ENCODE peak calls at places on chromosomes 4 and X, in four cellular contexts. T, R, E and B are unnamed samples.

GRCh38 chr4:39541987-39542632 is 14.9 kb upstream of the UGDH start:
- DNase-seq in E (no peak), R (peak; percentile 83), T (no peak), B (no peak)

GRCh38 chr4:5749568-5749967 is 38.6 kb downstream of the EVC start:
- DNase-seq in T (no peak), R (no peak), E (no peak), B (no peak)

GRCh38 chrX:139126493-139126892 is 404.0 kb upstream of the F9 start:
- DNase-seq in E (no peak), R (peak; percentile 63), T (peak; percentile 43), B (peak; percentile 7)

GRCh38 chr4:76984127-76984526 is 34.6 kb downstream of the SEPTIN11 start:
- DNase-seq in R (peak; percentile 30), E (no peak), T (no peak), B (no peak)

GRCh38 chr4:78047366-78047765 is 9.8 kb upstream of the FRAS1 start:
- DNase-seq in E (no peak), R (no peak), T (no peak), B (no peak)

GRCh38 chr4:102007959-102008425 is 217.5 kb downstream of the BANK1 start:
- DNase-seq in E (no peak), R (no peak), T (no peak), B (no peak)

GRCh38 chr4:82528868-82529267 is 32.9 kb downstream of the TMEM150C start:
- DNase-seq in R (no peak), E (no peak), T (no peak), B (no peak)

GRCh38 chr4:52588097-52588496 is 71.0 kb downstream of the USP46 start:
- DNase-seq in R (peak; percentile 14), T (peak; percentile 27), E (no peak), B (no peak)

GRCh38 chr4:65865489-65865888 is 195.2 kb upstream of the EPHA5 start:
- DNase-seq in R (peak; percentile 52), T (peak; percentile 35), E (no peak), B (no peak)

DNA sequence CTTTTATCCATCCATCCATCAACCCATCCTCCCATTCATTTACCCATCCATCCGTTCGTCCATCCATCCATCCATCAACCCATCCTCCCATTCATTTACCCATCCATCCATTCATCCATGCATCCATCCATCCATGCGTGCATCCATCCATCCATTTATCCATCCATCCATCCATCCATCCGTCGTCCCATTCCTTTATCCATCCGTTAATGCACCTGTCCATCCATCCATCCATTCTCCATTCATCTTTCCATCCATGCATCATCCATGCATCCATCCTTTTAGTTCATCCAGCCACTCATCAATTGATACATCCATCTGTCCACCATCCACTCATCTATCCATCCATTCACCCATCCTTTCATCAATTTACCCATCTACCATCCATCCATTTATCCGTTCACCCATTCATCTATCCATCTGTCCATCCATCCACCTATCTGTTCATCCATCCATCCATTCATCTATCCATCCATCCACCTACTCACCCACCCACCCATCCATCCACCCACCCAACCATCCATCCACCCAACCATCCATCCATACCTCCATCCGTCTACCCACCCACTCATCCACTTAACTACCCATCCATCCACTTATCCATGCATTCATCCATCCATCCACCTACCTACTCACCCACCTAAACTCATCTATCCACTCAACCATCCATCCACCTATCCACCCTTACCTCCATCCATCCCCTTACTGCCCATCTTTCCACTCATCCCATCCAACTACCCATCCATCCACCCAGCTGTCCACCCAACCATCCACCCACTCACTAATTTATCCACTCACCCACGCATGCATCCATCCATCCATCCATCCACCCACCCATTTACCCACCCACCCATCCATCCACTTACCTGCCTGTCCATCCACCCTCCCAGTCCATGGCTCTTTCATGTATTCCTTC is 9.6 kb downstream of the CD99 start:
- DNase-seq in T (no peak), E (no peak), R (no peak), B (no peak)
- H3K4me3 ChIP-seq in T (no peak overlapping the region), E (no peak overlapping the region), R (no peak overlapping the region), B (no peak overlapping the region)

DNA sequence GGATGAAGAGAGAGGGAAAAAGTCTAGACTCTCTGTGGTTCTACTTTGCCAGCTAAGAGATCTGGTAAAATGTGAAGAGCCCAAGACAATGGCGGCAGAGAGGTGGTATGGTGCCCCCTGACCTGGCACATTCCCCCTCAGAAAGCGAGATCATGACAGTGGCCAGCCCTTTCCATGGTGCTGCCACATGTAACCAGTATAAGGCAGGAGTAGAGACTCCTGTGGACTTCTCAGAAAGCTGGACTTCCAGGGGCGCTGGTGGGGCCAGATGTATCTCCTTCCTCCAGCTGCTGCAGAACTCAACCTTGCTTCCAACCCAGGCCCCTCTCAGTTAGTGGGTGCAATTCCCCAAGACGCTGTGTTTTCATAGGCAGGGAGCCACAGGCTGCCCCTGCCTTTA is 9.6 kb downstream of the CTAG1A start:
- DNase-seq in R (no peak), T (no peak), E (no peak), B (no peak)
- H3K4me3 ChIP-seq in R (no peak overlapping the region), T (no peak overlapping the region), E (no peak overlapping the region), B (no peak overlapping the region)

GRCh38 chr4:99610605-99611172 is 36.1 kb downstream of the MTTP start:
- DNase-seq in T (no peak), E (no peak), R (no peak), B (no peak)
- H3K4me3 ChIP-seq in T (no peak overlapping the region), E (no peak overlapping the region), R (no peak overlapping the region), B (no peak overlapping the region)

GRCh38 chr4:182807346-182807745 is 109.8 kb downstream of the DCTD start:
- DNase-seq in T (no peak), R (no peak), E (no peak), B (no peak)
- H3K4me3 ChIP-seq in T (no peak overlapping the region), R (no peak overlapping the region), E (no peak overlapping the region), B (no peak overlapping the region)

GRCh38 chr4:189176002-189176401 is 764.7 kb upstream of the FRG1 start:
- DNase-seq in T (no peak), R (no peak), E (no peak), B (no peak)

GRCh38 chr4:189177130-189177529 is 763.5 kb upstream of the FRG1 start:
- DNase-seq in E (no peak), R (peak; percentile 57), T (no peak), B (peak; percentile 53)

GRCh38 chr4:189178125-189178746 is 762.4 kb upstream of the FRG1 start:
- DNase-seq in E (no peak), R (no peak), T (no peak), B (no peak)
- H3K4me3 ChIP-seq in E (no peak overlapping the region), R (no peak overlapping the region), T (no peak overlapping the region), B (no peak overlapping the region)

GRCh38 chr4:173500841-173501591 is 29.0 kb downstream of the HAND2 start:
- DNase-seq in R (no peak), E (no peak), T (no peak), B (no peak)
- H3K4me3 ChIP-seq in R (no peak overlapping the region), E (no peak overlapping the region), T (peak overlapping the region; percentile 54), B (peak overlapping the region; percentile 17)

DNA sequence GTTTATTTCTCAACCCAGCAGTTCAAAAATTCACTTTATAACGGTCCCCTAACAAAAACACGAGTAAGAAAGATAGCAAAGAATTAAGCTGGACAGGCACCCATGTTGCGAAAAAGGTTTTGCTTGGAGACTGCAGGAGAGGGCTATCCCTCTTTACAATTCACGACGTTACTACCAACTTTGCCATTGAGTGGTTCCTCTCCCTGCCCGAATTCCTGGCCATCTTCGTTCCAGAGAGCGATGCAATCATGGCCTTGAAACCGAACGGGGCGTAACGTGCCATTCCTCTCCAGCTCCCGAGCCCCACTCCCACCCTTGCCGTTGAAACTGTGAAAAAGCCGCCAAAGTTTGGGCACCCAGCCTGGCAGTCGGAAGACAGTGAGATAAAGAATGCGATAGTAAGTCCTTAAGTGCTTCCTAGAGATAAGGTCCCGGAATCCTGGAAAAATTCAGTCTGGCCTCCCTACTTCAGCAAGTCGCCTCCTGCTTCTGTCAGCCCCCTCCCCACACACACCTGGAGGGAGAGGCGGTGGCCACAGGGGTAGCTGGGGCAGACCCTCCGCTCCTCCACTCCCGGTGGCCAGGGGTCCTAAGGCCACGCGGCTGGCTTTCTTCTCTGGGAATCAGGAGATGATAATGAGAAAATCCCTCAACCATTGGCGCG is 65.2 kb downstream of the FBXO8 start:
- DNase-seq in T (no peak), E (no peak), R (no peak), B (no peak)
- H3K4me3 ChIP-seq in T (no peak overlapping the region), E (peak overlapping the region; percentile 29), R (no peak overlapping the region), B (no peak overlapping the region)

GRCh38 chr4:107994894-107995293 is 5.2 kb downstream of the HADH start:
- DNase-seq in E (no peak), T (no peak), R (no peak), B (no peak)

GRCh38 chr4:107989162-107989536 is 540 bp upstream of the HADH start:
- DNase-seq in T (no peak), R (no peak), E (no peak), B (no peak)

GRCh38 chr4:107989537-107990386 is at the start of gene HADH:
- DNase-seq in R (peak; percentile 94), E (peak; percentile 44), T (peak; percentile 58), B (peak; percentile 59)

GRCh38 chr4:107993969-107994368 is 4.3 kb downstream of the HADH start:
- DNase-seq in T (no peak), R (no peak), E (no peak), B (no peak)

DNA sequence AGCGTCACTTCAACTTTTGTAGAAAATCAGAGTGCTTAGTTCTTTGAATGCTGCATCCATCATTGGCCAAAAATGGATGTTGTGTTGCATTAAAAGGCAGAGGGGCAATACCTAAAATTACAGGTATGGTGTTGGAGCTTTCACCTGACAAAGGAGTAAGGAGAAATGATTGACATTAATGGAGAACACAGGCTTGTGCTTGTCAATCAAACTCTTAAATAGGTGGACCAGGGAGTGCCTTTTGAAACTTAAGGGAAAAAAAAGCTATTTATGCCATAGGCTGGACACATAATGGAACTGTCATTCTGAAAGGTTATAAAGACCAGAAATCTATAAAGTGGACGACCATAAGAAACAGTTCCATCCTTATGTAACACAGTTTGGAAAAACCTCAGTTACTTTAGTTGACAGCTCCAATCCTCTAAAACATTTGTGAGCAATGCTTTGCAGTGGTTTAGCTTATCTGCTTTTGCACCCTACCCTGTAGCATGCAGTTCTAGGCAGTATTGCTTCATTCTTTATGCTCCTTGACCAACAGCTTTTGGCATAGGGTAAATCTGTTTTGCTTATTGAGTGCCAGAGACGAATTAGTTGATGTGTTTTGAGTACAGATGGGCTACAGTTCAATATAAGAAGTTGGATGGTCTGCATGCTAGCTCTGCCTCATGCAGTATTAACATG is 2.4 kb downstream of the HADH start:
- DNase-seq in T (no peak), R (no peak), E (no peak), B (no peak)
- H3K4me3 ChIP-seq in T (no peak overlapping the region), R (no peak overlapping the region), E (no peak overlapping the region), B (no peak overlapping the region)

GRCh38 chr4:4396628-4397440 is 9.9 kb downstream of the NSG1 start:
- DNase-seq in E (no peak), R (no peak), T (no peak), B (no peak)
- H3K4me3 ChIP-seq in E (no peak overlapping the region), R (no peak overlapping the region), T (no peak overlapping the region), B (no peak overlapping the region)